ENCODE peak calls at places on chromosome 10, in eight cellular contexts. One of them, this sample, is unnamed. For H3K36me3, the result is how much of the 10 kb centered on the place peaks cover.

GRCh38 chr10:31136951-31137885 is 105.6 kb upstream of the ZNF438 start:
- DNase-seq in colonic mucosa: no peak
- DNase-seq in kidney: no peak
- DNase-seq in CD4-positive, CD25-positive, alpha-beta regulatory T cell: peak
- DNase-seq in gastrocnemius medialis: no peak
- DNase-seq in brain microvascular endothelial cell: no peak
- DNase-seq in GM23338: no peak
- DNase-seq in Peyer's patch: no peak
- DNase-seq in this sample: no peak

GRCh38 chr10:62053860-62054259 is 152.4 kb downstream of the ARID5B start:
- DNase-seq in colonic mucosa: no peak
- DNase-seq in kidney: no peak
- DNase-seq in CD4-positive, CD25-positive, alpha-beta regulatory T cell: peak
- DNase-seq in gastrocnemius medialis: no peak
- DNase-seq in brain microvascular endothelial cell: no peak
- DNase-seq in GM23338: no peak
- DNase-seq in Peyer's patch: no peak
- DNase-seq in this sample: no peak

GRCh38 chr10:104011904-104012303 is 45.0 kb downstream of the SLK start:
- DNase-seq in colonic mucosa: no peak
- DNase-seq in kidney: no peak
- DNase-seq in CD4-positive, CD25-positive, alpha-beta regulatory T cell: no peak
- DNase-seq in gastrocnemius medialis: no peak
- DNase-seq in brain microvascular endothelial cell: no peak
- DNase-seq in GM23338: no peak
- DNase-seq in Peyer's patch: no peak
- DNase-seq in this sample: no peak

GRCh38 chr10:50421026-50421719 is 169.9 kb upstream of the ASAH2 start:
- DNase-seq in colonic mucosa: peak
- DNase-seq in kidney: no peak
- DNase-seq in CD4-positive, CD25-positive, alpha-beta regulatory T cell: peak
- DNase-seq in gastrocnemius medialis: peak
- DNase-seq in brain microvascular endothelial cell: peak
- DNase-seq in GM23338: peak
- DNase-seq in Peyer's patch: no peak
- DNase-seq in this sample: no peak

GRCh38 chr10:48452879-48453412 is 146.5 kb downstream of the MAPK8 start:
- DNase-seq in colonic mucosa: no peak
- DNase-seq in kidney: peak
- DNase-seq in CD4-positive, CD25-positive, alpha-beta regulatory T cell: no peak
- DNase-seq in gastrocnemius medialis: no peak
- DNase-seq in brain microvascular endothelial cell: no peak
- DNase-seq in GM23338: no peak
- DNase-seq in Peyer's patch: no peak
- DNase-seq in this sample: no peak

GRCh38 chr10:43255644-43256431 is 11.0 kb downstream of the RASGEF1A start:
- DNase-seq in colonic mucosa: peak
- DNase-seq in kidney: peak
- DNase-seq in CD4-positive, CD25-positive, alpha-beta regulatory T cell: peak
- DNase-seq in gastrocnemius medialis: peak
- DNase-seq in brain microvascular endothelial cell: no peak
- DNase-seq in GM23338: peak
- DNase-seq in Peyer's patch: no peak
- DNase-seq in this sample: no peak

GRCh38 chr10:85612378-85612775 is 754.2 kb downstream of the GRID1 start:
- DNase-seq in colonic mucosa: no peak
- DNase-seq in kidney: no peak
- DNase-seq in CD4-positive, CD25-positive, alpha-beta regulatory T cell: peak
- DNase-seq in gastrocnemius medialis: no peak
- DNase-seq in brain microvascular endothelial cell: no peak
- DNase-seq in GM23338: no peak
- DNase-seq in Peyer's patch: no peak
- DNase-seq in this sample: no peak

GRCh38 chr10:48447356-48448215 is 141.1 kb downstream of the MAPK8 start:
- DNase-seq in colonic mucosa: no peak
- DNase-seq in kidney: peak
- DNase-seq in CD4-positive, CD25-positive, alpha-beta regulatory T cell: no peak
- DNase-seq in gastrocnemius medialis: peak
- DNase-seq in brain microvascular endothelial cell: no peak
- DNase-seq in GM23338: no peak
- DNase-seq in Peyer's patch: peak
- DNase-seq in this sample: no peak

GRCh38 chr10:83764681-83765080 is 374.6 kb upstream of the GHITM start:
- DNase-seq in colonic mucosa: no peak
- DNase-seq in kidney: no peak
- DNase-seq in CD4-positive, CD25-positive, alpha-beta regulatory T cell: no peak
- DNase-seq in gastrocnemius medialis: no peak
- DNase-seq in brain microvascular endothelial cell: no peak
- DNase-seq in GM23338: peak
- DNase-seq in Peyer's patch: no peak
- DNase-seq in this sample: no peak

GRCh38 chr10:103837370-103838094 is 17.8 kb downstream of the SH3PXD2A start:
- DNase-seq in colonic mucosa: peak
- DNase-seq in kidney: no peak
- DNase-seq in CD4-positive, CD25-positive, alpha-beta regulatory T cell: no peak
- DNase-seq in gastrocnemius medialis: no peak
- DNase-seq in brain microvascular endothelial cell: no peak
- DNase-seq in GM23338: no peak
- DNase-seq in Peyer's patch: no peak
- DNase-seq in this sample: no peak

GRCh38 chr10:29559996-29560395 is 74.8 kb downstream of the SVIL start:
- DNase-seq in colonic mucosa: no peak
- DNase-seq in kidney: no peak
- DNase-seq in CD4-positive, CD25-positive, alpha-beta regulatory T cell: no peak
- DNase-seq in gastrocnemius medialis: no peak
- DNase-seq in brain microvascular endothelial cell: no peak
- DNase-seq in GM23338: no peak
- DNase-seq in Peyer's patch: no peak
- DNase-seq in this sample: no peak

GRCh38 chr10:35434533-35434932 is 98.2 kb downstream of the CCNY start:
- DNase-seq in colonic mucosa: no peak
- DNase-seq in kidney: no peak
- DNase-seq in CD4-positive, CD25-positive, alpha-beta regulatory T cell: no peak
- DNase-seq in gastrocnemius medialis: no peak
- DNase-seq in brain microvascular endothelial cell: no peak
- DNase-seq in GM23338: no peak
- DNase-seq in Peyer's patch: no peak
- DNase-seq in this sample: no peak

GRCh38 chr10:14573666-14574261 is 200.9 kb downstream of the FAM107B start:
- DNase-seq in colonic mucosa: no peak
- DNase-seq in kidney: no peak
- DNase-seq in CD4-positive, CD25-positive, alpha-beta regulatory T cell: no peak
- DNase-seq in gastrocnemius medialis: no peak
- DNase-seq in brain microvascular endothelial cell: peak
- DNase-seq in GM23338: no peak
- DNase-seq in Peyer's patch: no peak
- DNase-seq in this sample: no peak

GRCh38 chr10:31419394-31420063 is 100.5 kb downstream of the ZEB1 start:
- DNase-seq in colonic mucosa: no peak
- DNase-seq in kidney: no peak
- DNase-seq in CD4-positive, CD25-positive, alpha-beta regulatory T cell: no peak
- DNase-seq in gastrocnemius medialis: no peak
- DNase-seq in brain microvascular endothelial cell: peak
- DNase-seq in GM23338: no peak
- DNase-seq in Peyer's patch: no peak
- DNase-seq in this sample: no peak

GRCh38 chr10:71424496-71425194 is 27.9 kb downstream of the CDH23 start:
- DNase-seq in colonic mucosa: no peak
- DNase-seq in kidney: no peak
- DNase-seq in CD4-positive, CD25-positive, alpha-beta regulatory T cell: no peak
- DNase-seq in gastrocnemius medialis: no peak
- DNase-seq in brain microvascular endothelial cell: no peak
- DNase-seq in GM23338: no peak
- DNase-seq in Peyer's patch: no peak
- DNase-seq in this sample: no peak

GRCh38 chr10:98254234-98254858 is 13.6 kb downstream of the LOXL4 start:
- DNase-seq in colonic mucosa: no peak
- DNase-seq in kidney: no peak
- DNase-seq in CD4-positive, CD25-positive, alpha-beta regulatory T cell: no peak
- DNase-seq in gastrocnemius medialis: no peak
- DNase-seq in brain microvascular endothelial cell: no peak
- DNase-seq in GM23338: no peak
- DNase-seq in Peyer's patch: no peak
- DNase-seq in this sample: no peak

GRCh38 chr10:103040424-103040823 is 122.3 kb downstream of the CNNM2 start:
- DNase-seq in colonic mucosa: no peak
- DNase-seq in kidney: no peak
- DNase-seq in CD4-positive, CD25-positive, alpha-beta regulatory T cell: no peak
- DNase-seq in gastrocnemius medialis: no peak
- DNase-seq in brain microvascular endothelial cell: peak
- DNase-seq in GM23338: no peak
- DNase-seq in Peyer's patch: no peak
- DNase-seq in this sample: no peak

GRCh38 chr10:131473645-131474044 is 162.1 kb upstream of the TCERG1L start:
- DNase-seq in colonic mucosa: no peak
- DNase-seq in kidney: no peak
- DNase-seq in CD4-positive, CD25-positive, alpha-beta regulatory T cell: no peak
- DNase-seq in gastrocnemius medialis: no peak
- DNase-seq in brain microvascular endothelial cell: no peak
- DNase-seq in GM23338: no peak
- DNase-seq in Peyer's patch: no peak
- DNase-seq in this sample: no peak

GRCh38 chr10:1663226-1663625 is 74.1 kb downstream of the ADARB2 start:
- DNase-seq in colonic mucosa: no peak
- DNase-seq in kidney: no peak
- DNase-seq in CD4-positive, CD25-positive, alpha-beta regulatory T cell: no peak
- DNase-seq in gastrocnemius medialis: no peak
- DNase-seq in brain microvascular endothelial cell: no peak
- DNase-seq in GM23338: no peak
- DNase-seq in Peyer's patch: no peak
- DNase-seq in this sample: no peak

GRCh38 chr10:118793545-118793944 is 38.8 kb upstream of the CACUL1 start:
- DNase-seq in colonic mucosa: no peak
- DNase-seq in kidney: no peak
- DNase-seq in CD4-positive, CD25-positive, alpha-beta regulatory T cell: no peak
- DNase-seq in gastrocnemius medialis: peak
- DNase-seq in brain microvascular endothelial cell: no peak
- DNase-seq in GM23338: no peak
- DNase-seq in Peyer's patch: no peak
- DNase-seq in this sample: no peak

GRCh38 chr10:114937962-114938817 is at the start of gene TRUB1:
- DNase-seq in colonic mucosa: peak
- DNase-seq in kidney: peak
- DNase-seq in CD4-positive, CD25-positive, alpha-beta regulatory T cell: peak
- DNase-seq in gastrocnemius medialis: peak
- DNase-seq in brain microvascular endothelial cell: peak
- DNase-seq in GM23338: peak
- DNase-seq in Peyer's patch: peak
- DNase-seq in this sample: peak

GRCh38 chr10:13349776-13350274 is 1.7 kb upstream of the SEPHS1 start:
- DNase-seq in colonic mucosa: peak
- DNase-seq in kidney: peak
- DNase-seq in CD4-positive, CD25-positive, alpha-beta regulatory T cell: peak
- DNase-seq in gastrocnemius medialis: no peak
- DNase-seq in brain microvascular endothelial cell: peak
- DNase-seq in GM23338: peak
- DNase-seq in Peyer's patch: peak
- DNase-seq in this sample: peak

GRCh38 chr10:95408931-95409873 is 118.4 kb upstream of the PDLIM1 start:
- DNase-seq in colonic mucosa: no peak
- DNase-seq in kidney: peak
- DNase-seq in CD4-positive, CD25-positive, alpha-beta regulatory T cell: no peak
- DNase-seq in gastrocnemius medialis: no peak
- DNase-seq in brain microvascular endothelial cell: no peak
- DNase-seq in GM23338: peak
- DNase-seq in Peyer's patch: no peak
- DNase-seq in this sample: no peak

GRCh38 chr10:73838008-73838567 is 26.7 kb upstream of the NDST2 start:
- DNase-seq in colonic mucosa: no peak
- DNase-seq in kidney: no peak
- DNase-seq in CD4-positive, CD25-positive, alpha-beta regulatory T cell: no peak
- DNase-seq in gastrocnemius medialis: no peak
- DNase-seq in brain microvascular endothelial cell: no peak
- DNase-seq in GM23338: no peak
- DNase-seq in Peyer's patch: no peak
- DNase-seq in this sample: no peak
- H3K36me3 ChIP-seq in colonic mucosa: under half
- H3K36me3 ChIP-seq in kidney: under half
- H3K36me3 ChIP-seq in CD4-positive, CD25-positive, alpha-beta regulatory T cell: half or more
- H3K36me3 ChIP-seq in gastrocnemius medialis: half or more
- H3K36me3 ChIP-seq in brain microvascular endothelial cell: under half
- H3K36me3 ChIP-seq in GM23338: under half
- H3K36me3 ChIP-seq in Peyer's patch: half or more
- H3K36me3 ChIP-seq in this sample: under half

DNA sequence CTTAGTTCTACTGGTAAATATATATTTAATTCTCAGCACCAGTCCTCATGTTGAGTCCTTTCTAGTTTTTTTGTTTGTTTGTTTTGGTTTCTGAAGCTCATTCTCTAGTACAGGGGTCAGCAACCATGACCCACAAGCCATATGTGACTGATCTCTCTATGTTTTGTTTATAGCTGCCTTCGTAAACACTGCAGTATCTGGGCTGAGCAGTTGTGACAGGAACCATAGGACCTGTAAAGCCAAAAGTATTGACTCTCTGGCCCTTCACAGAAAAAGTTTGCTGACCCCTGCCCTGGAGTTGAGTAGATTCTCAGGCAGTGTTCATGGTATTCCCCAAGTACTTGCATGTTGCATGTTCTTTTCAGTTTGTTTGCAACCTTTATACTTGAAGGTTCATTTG is 20.8 kb downstream of the NET1 start:
- DNase-seq in colonic mucosa: no peak
- DNase-seq in kidney: no peak
- DNase-seq in CD4-positive, CD25-positive, alpha-beta regulatory T cell: no peak
- DNase-seq in gastrocnemius medialis: no peak
- DNase-seq in brain microvascular endothelial cell: no peak
- DNase-seq in GM23338: no peak
- DNase-seq in Peyer's patch: no peak
- DNase-seq in this sample: no peak
- H3K27ac ChIP-seq in colonic mucosa: no peak
- H3K27ac ChIP-seq in kidney: no peak
- H3K27ac ChIP-seq in CD4-positive, CD25-positive, alpha-beta regulatory T cell: no peak
- H3K27ac ChIP-seq in gastrocnemius medialis: no peak
- H3K27ac ChIP-seq in brain microvascular endothelial cell: no peak
- H3K27ac ChIP-seq in GM23338: no peak
- H3K27ac ChIP-seq in Peyer's patch: no peak
- H3K27ac ChIP-seq in this sample: no peak

DNA sequence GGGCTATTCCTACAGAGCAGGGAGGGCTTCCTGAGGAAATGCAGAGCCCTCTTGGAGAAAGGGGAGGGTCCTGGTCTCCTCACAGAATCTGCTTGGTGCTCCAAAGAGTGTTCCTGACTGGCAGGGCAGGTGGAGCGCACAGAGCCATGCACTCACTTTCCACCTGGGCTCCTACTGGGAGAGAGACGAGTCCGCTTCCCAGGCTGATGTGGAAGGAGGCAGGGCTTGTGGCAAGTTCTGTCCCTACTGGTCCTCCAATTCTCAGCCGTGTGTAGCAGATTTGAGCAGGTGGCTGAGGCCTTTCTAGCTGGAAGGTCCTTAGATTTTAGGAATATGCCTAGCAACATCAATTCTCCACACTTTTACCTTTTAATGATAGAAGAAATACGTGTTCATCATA is 111.5 kb upstream of the MKI67 start:
- DNase-seq in colonic mucosa: no peak
- DNase-seq in kidney: no peak
- DNase-seq in CD4-positive, CD25-positive, alpha-beta regulatory T cell: no peak
- DNase-seq in gastrocnemius medialis: no peak
- DNase-seq in brain microvascular endothelial cell: no peak
- DNase-seq in GM23338: no peak
- DNase-seq in Peyer's patch: no peak
- DNase-seq in this sample: no peak
- H3K36me3 ChIP-seq in colonic mucosa: under half
- H3K36me3 ChIP-seq in kidney: under half
- H3K36me3 ChIP-seq in CD4-positive, CD25-positive, alpha-beta regulatory T cell: under half
- H3K36me3 ChIP-seq in gastrocnemius medialis: under half
- H3K36me3 ChIP-seq in brain microvascular endothelial cell: under half
- H3K36me3 ChIP-seq in GM23338: under half
- H3K36me3 ChIP-seq in Peyer's patch: under half
- H3K36me3 ChIP-seq in this sample: under half

GRCh38 chr10:17003151-17003550 is 126.5 kb downstream of the CUBN start:
- DNase-seq in colonic mucosa: no peak
- DNase-seq in kidney: no peak
- DNase-seq in CD4-positive, CD25-positive, alpha-beta regulatory T cell: peak
- DNase-seq in gastrocnemius medialis: no peak
- DNase-seq in brain microvascular endothelial cell: peak
- DNase-seq in GM23338: no peak
- DNase-seq in Peyer's patch: no peak
- DNase-seq in this sample: no peak
- H3K27ac ChIP-seq in colonic mucosa: no peak
- H3K27ac ChIP-seq in kidney: no peak
- H3K27ac ChIP-seq in CD4-positive, CD25-positive, alpha-beta regulatory T cell: no peak
- H3K27ac ChIP-seq in gastrocnemius medialis: peak
- H3K27ac ChIP-seq in brain microvascular endothelial cell: peak
- H3K27ac ChIP-seq in GM23338: no peak
- H3K27ac ChIP-seq in Peyer's patch: peak
- H3K27ac ChIP-seq in this sample: no peak